ENCODE peak calls at places on chromosomes 11 and 22, in four cellular contexts. W is brain microvascular endothelial cell, T is chondrocyte, P is IMR-90. I is an unnamed sample.

GRCh38 chr22:46087816-46088277 is 62.5 kb upstream of the PPARA start:
- DNase-seq in W (peak; percentile 90), T (peak; percentile 94), P (peak; percentile 86), I (no peak)

GRCh38 chr11:72326151-72326842 is 82.3 kb upstream of the PHOX2A start:
- DNase-seq in W (peak; percentile 84), T (no peak), P (peak; percentile 73), I (no peak)

GRCh38 chr22:32480238-32480637 is 5.6 kb downstream of the FBXO7 start:
- DNase-seq in W (no peak), T (no peak), P (no peak), I (no peak)

GRCh38 chr11:1785749-1786261 is 22.1 kb upstream of the CTSD start:
- DNase-seq in W (no peak), T (no peak), P (no peak), I (peak; percentile 84)

GRCh38 chr11:38014405-38014804 is 1416.4 kb upstream of the RAG2 start:
- DNase-seq in W (peak; percentile 66), T (no peak), P (peak; percentile 20), I (no peak)

GRCh38 chr11:14773755-14774154 is 118.3 kb downstream of the CYP2R1 start:
- DNase-seq in W (no peak), T (no peak), P (peak; percentile 0), I (no peak)

GRCh38 chr11:113817626-113818025 is 38.0 kb downstream of the CLDN25 start:
- DNase-seq in W (no peak), T (no peak), P (no peak), I (no peak)

GRCh38 chr11:113991718-113992458 is 17.0 kb downstream of the HTR3A start:
- DNase-seq in W (no peak), T (no peak), P (no peak), I (no peak)

GRCh38 chr22:37455896-37456295 is 28.6 kb upstream of the ELFN2 start:
- DNase-seq in W (peak; percentile 26), T (no peak), P (peak; percentile 12), I (no peak)

GRCh38 chr11:78798567-78799170 is 224.0 kb upstream of the NARS2 start:
- DNase-seq in W (peak; percentile 54), T (no peak), P (peak; percentile 81), I (peak; percentile 73)

GRCh38 chr11:59967677-59968394 is 4.0 kb downstream of the OOSP4A start:
- DNase-seq in W (no peak), T (no peak), P (no peak), I (no peak)

GRCh38 chr11:62925308-62925707 is 4.1 kb upstream of the CHRM1 start:
- DNase-seq in W (no peak), T (no peak), P (no peak), I (no peak)

GRCh38 chr22:29478326-29479276 is 1.4 kb upstream of the NEFH start:
- DNase-seq in W (no peak), T (no peak), P (no peak), I (no peak)

GRCh38 chr11:68148071-68148805 is 27.1 kb upstream of the CHKA start:
- DNase-seq in W (no peak), T (no peak), P (no peak), I (no peak)

GRCh38 chr22:41910599-41911291 is 4.1 kb downstream of the SHISA8 start:
- DNase-seq in W (no peak), T (no peak), P (no peak), I (no peak)

GRCh38 chr11:95698939-95699562 is 90.5 kb downstream of the FAM76B start:
- DNase-seq in W (no peak), T (no peak), P (peak; percentile 39), I (no peak)

GRCh38 chr11:62974848-62975522 is 9.8 kb downstream of the SLC22A6 start:
- DNase-seq in W (no peak), T (no peak), P (no peak), I (no peak)

GRCh38 chr11:68298659-68299516 is 13.5 kb upstream of the LRP5 start:
- DNase-seq in W (no peak), T (no peak), P (no peak), I (no peak)

GRCh38 chr22:49370841-49371301 is 456.8 kb downstream of the BRD1 start:
- DNase-seq in W (no peak), T (peak; percentile 53), P (no peak), I (no peak)

GRCh38 chr11:77014669-77015068 is 19.5 kb upstream of the B3GNT6 start:
- DNase-seq in W (no peak), T (no peak), P (no peak), I (no peak)

GRCh38 chr11:96152623-96153022 is 190.4 kb downstream of the MAML2 start:
- DNase-seq in W (no peak), T (no peak), P (no peak), I (no peak)

GRCh38 chr11:111561801-111562325 is 21.3 kb downstream of the LAYN start:
- DNase-seq in W (peak; percentile 56), T (no peak), P (peak; percentile 86), I (no peak)

GRCh38 chr11:123434911-123435310 is 4.8 kb downstream of the GRAMD1B start:
- DNase-seq in W (no peak), T (no peak), P (no peak), I (no peak)

GRCh38 chr11:66048525-66049313 is at the start of gene GAL3ST3:
- DNase-seq in W (no peak), T (peak; percentile 77), P (no peak), I (peak; percentile 43)
- TF ChIP-seq CTCF in W (no peak), T (no peak), P (no peak), I (no peak)

DNA sequence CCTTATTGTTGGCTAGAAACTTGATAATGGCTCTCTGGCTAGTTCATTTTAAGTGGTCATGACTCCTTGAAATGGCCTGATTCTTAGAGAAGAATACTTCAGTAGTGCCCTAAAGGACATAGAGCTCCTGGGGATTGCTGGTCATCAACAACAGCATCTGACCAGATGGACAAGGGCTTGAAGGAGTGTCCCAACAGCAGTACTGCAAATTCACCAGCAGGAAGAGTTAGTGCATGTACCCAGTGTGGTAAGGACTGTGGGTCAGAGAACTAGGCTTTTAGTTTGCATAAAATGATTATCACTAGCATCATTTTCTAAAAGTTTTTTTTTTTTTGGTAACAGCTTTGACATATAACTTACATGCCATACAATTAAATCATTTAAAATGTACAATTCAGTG is 39.5 kb upstream of the CUL5 start:
- DNase-seq in W (no peak), T (no peak), P (no peak), I (no peak)
- TF ChIP-seq CTCF in W (no peak), T (peak; percentile 11), P (no peak), I (no peak)

DNA sequence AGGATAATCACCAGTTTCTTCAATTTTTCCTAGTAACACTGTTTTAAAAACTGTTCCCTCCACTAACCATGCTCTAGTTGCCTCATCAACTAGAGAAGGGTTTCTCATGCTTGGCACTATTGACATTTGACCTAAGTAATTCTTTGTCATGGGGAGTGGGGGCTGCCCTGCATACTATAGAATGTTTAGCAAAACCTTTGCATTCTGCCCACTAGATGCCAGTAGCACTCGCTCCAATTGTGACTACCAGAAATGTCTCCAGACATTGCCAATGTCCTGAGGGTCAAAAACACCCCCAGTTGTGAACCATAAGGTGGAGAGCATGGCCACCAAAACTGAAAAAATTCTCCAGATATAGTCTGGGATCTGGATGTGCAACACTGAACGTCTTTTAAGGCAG is 27.6 kb upstream of the BMAL1 start:
- DNase-seq in W (no peak), T (no peak), P (no peak), I (no peak)
- TF ChIP-seq CTCF in W (peak; percentile 68), T (peak; percentile 79), P (peak; percentile 32), I (no peak)

GRCh38 chr11:86695391-86695790 is 23.0 kb upstream of the ME3 start:
- DNase-seq in W (no peak), T (no peak), P (peak; percentile 14), I (no peak)

GRCh38 chr11:86696451-86696850 is 24.0 kb upstream of the ME3 start:
- DNase-seq in W (no peak), T (no peak), P (no peak), I (no peak)

GRCh38 chr11:86693501-86693900 is 21.1 kb upstream of the ME3 start:
- DNase-seq in W (no peak), T (no peak), P (no peak), I (no peak)

GRCh38 chr11:86698634-86699033 is 26.2 kb upstream of the ME3 start:
- DNase-seq in W (no peak), T (no peak), P (no peak), I (no peak)

DNA sequence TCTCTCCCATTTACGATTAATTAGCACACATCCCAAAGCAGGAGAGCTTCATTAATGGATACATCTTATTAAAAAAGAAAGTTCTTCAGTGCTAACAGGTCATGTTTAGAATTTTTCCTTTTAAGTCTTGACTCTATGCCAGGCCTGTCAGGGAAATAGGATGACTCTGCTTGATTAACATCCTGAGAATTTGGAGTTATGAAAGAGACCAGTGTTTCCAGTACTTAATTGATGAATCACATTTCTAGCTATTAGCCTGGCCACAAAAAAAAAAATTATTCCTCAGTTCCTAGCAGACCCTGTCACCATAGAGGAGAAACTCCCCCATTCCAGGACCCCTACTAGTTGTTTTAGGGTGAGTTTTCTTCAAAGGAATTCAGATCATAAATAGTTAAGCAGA is 23.6 kb upstream of the ME3 start:
- DNase-seq in W (peak; percentile 70), T (no peak), P (peak; percentile 92), I (no peak)
- TF ChIP-seq CTCF in W (no peak), T (no peak), P (no peak), I (no peak)

DNA sequence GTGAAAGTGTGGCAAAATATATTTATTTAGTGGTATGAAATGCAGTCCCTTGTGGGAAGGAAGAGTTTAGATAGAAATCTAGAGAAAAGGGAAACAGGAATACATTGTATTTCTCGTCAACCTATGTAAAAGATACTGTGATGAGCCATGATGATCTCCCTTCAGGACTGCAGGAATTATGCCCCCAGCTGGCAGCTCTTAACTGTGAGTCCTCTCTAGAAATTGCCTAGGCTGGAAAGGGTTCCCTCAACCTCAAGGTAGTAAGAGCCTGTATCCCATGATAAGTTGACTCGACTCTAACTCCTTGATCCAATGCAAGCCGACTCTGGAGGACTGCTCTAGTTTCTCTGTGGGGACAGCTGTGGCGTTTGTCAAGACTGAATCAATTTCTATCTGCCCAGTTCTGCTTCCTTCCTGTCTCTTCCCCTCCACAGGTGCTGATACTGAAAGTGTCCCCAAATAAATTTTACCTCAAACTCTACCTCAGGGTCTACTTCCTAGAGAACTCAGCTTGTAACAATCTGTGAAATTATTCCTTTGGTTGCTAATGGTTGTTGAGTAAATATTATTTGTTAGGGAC is 897.3 kb downstream of the METTL15 start:
- DNase-seq in W (no peak), T (no peak), P (no peak), I (no peak)
- TF ChIP-seq CTCF in W (peak; percentile 12), T (peak; percentile 18), P (no peak), I (no peak)

GRCh38 chr22:27327981-27328721 is 473.4 kb downstream of the MN1 start:
- DNase-seq in W (no peak), T (no peak), P (no peak), I (no peak)
- TF ChIP-seq CTCF in W (peak; percentile 36), T (peak; percentile 31), P (no peak), I (no peak)